ENCODE peak calls at places on chromosomes 6 and 20, in five cellular contexts. Z is mesenchymal stem cell, J is neuronal stem cell, F is H9, X is trophoblast cell. Q is an unnamed sample.

GRCh38 chr6:5453531-5453930 is 192.2 kb downstream of the FARS2 start:
- DNase-seq in J (no peak), Z (no peak), F (no peak), X (no peak), Q (no peak)

GRCh38 chr6:37480951-37481597 is 18.6 kb downstream of the CCDC167 start:
- DNase-seq in Z (no peak), J (no peak), F (no peak), X (no peak), Q (peak; percentile 49)

GRCh38 chr6:5507056-5507722 is 245.9 kb downstream of the FARS2 start:
- DNase-seq in Z (no peak), F (no peak), J (no peak), X (no peak), Q (no peak)

GRCh38 chr20:53834044-53834442 is 236.4 kb downstream of the BCAS1 start:
- DNase-seq in F (no peak), Z (no peak), J (no peak), X (no peak), Q (no peak)

GRCh38 chr6:125114248-125114858 is 39.2 kb upstream of the TPD52L1 start:
- DNase-seq in Z (peak; percentile 66), X (peak; percentile 55), F (no peak), J (no peak), Q (no peak)

GRCh38 chr20:63121246-63121645 is 94.7 kb downstream of the YTHDF1 start:
- DNase-seq in Z (no peak), J (no peak), X (no peak), F (no peak), Q (no peak)

GRCh38 chr6:113694278-113695077 is 162.7 kb upstream of the MARCKS start:
- DNase-seq in X (no peak), F (no peak), J (no peak), Z (peak; percentile 54), Q (no peak)

GRCh38 chr6:149746147-149746946 is at the start of gene NUP43:
- DNase-seq in J (peak; percentile 87), F (peak; percentile 96), Z (peak; percentile 95), X (peak; percentile 90), Q (peak; percentile 86)

GRCh38 chr6:71404145-71404966 is 115.7 kb downstream of the OGFRL1 start:
- DNase-seq in Z (peak; percentile 43), F (no peak), X (no peak), J (no peak), Q (no peak)

GRCh38 chr20:63161176-63161651 is 54.7 kb downstream of the YTHDF1 start:
- DNase-seq in F (no peak), X (no peak), Z (no peak), J (no peak), Q (no peak)

GRCh38 chr6:142307963-142308748 is 6.3 kb downstream of the ADGRG6 start:
- DNase-seq in F (no peak), X (no peak), J (no peak), Z (no peak), Q (no peak)

GRCh38 chr6:112879920-112880413 is 532.8 kb downstream of the RFPL4B start:
- DNase-seq in Z (peak; percentile 17), F (peak; percentile 97), J (no peak), X (peak; percentile 72), Q (peak; percentile 81)

GRCh38 chr6:71324179-71324791 is 35.7 kb downstream of the OGFRL1 start:
- DNase-seq in F (no peak), J (no peak), Z (no peak), X (no peak), Q (no peak)

GRCh38 chr6:154247119-154247814 is 109.3 kb downstream of the IPCEF1 start:
- DNase-seq in J (peak; percentile 36), Z (no peak), X (no peak), F (no peak), Q (no peak)

GRCh38 chr6:89404512-89404911 is 7.6 kb downstream of the RRAGD start:
- DNase-seq in F (no peak), J (no peak), X (no peak), Z (no peak), Q (no peak)

GRCh38 chr20:58666702-58667101 is 15.6 kb downstream of the STX16 start:
- DNase-seq in X (no peak), J (no peak), Z (no peak), F (no peak), Q (no peak)

GRCh38 chr6:164098857-164099534 is 684.5 kb downstream of the QKI start:
- DNase-seq in J (no peak), F (no peak), Z (peak; percentile 7), X (peak; percentile 82), Q (no peak)

GRCh38 chr6:127518710-127519468 is at the start of gene MTCL3:
- DNase-seq in Z (peak; percentile 54), X (no peak), F (peak; percentile 83), J (peak; percentile 72), Q (peak; percentile 83)

GRCh38 chr6:16849280-16850210 is 88.3 kb upstream of the ATXN1 start:
- DNase-seq in J (no peak), Z (peak; percentile 44), X (peak; percentile 30), F (no peak), Q (no peak)

GRCh38 chr6:111205502-111205901 is 118.2 kb downstream of the SLC16A10 start:
- DNase-seq in J (no peak), F (no peak), X (no peak), Z (no peak), Q (no peak)

GRCh38 chr6:111207141-111207858 is 120.0 kb downstream of the SLC16A10 start:
- DNase-seq in Z (peak; percentile 12), F (no peak), X (peak; percentile 40), J (no peak), Q (no peak)

GRCh38 chr6:111211411-111212030 is 124.2 kb downstream of the SLC16A10 start:
- DNase-seq in J (no peak), Z (no peak), F (no peak), X (no peak), Q (no peak)

GRCh38 chr6:111210074-111210729 is 122.9 kb downstream of the SLC16A10 start:
- DNase-seq in F (peak; percentile 34), Z (peak; percentile 66), X (peak; percentile 7), J (peak; percentile 47), Q (peak; percentile 49)

DNA sequence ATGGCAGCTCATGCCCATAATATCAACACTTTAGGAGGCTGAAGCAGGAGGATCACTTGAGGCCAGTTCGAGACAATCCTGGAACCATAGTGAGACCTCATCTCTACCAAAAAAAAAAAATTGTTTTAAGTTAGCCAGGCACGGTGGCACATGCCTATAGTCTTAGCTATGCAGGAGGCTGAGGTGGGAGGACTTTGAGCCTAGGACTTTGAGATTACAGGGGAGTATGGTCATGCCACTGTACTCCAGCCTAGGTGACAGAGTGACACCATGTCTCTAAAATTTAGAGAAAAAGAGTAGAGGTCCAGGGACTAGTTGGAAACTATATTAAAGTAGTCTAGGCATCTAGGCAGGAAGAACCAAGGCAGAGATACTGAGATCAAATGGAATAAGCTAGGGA is 121.6 kb downstream of the SLC16A10 start:
- DNase-seq in Z (no peak), J (no peak), F (no peak), X (no peak), Q (no peak)
- H2BK12ac ChIP-seq in Z (no peak overlapping the region), J (no peak overlapping the region), F (no peak overlapping the region), X (no peak overlapping the region), Q (no peak overlapping the region)

DNA sequence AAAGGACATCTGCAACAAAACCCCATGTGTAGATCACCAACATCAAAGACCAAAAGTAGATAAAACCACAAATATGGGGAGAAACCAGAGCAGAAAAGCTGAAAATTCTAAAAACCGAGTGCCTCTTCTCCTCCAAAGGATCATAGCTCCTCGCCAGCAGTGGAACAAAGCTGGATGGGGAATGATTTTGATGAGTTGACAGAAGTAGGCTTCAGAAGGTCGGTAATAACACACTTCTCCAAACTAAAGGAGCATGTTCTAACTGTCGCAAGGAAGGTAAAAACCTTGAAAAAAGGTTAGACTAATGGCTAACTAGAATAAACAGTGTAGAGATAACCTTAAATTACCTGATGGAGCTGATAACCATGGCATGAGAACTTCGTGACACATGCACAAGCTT is 109.9 kb upstream of the SYNCRIP start:
- DNase-seq in J (no peak), Z (no peak), F (no peak), X (no peak), Q (no peak)
- H2BK12ac ChIP-seq in J (no peak overlapping the region), Z (no peak overlapping the region), F (no peak overlapping the region), X (no peak overlapping the region), Q (no peak overlapping the region)

DNA sequence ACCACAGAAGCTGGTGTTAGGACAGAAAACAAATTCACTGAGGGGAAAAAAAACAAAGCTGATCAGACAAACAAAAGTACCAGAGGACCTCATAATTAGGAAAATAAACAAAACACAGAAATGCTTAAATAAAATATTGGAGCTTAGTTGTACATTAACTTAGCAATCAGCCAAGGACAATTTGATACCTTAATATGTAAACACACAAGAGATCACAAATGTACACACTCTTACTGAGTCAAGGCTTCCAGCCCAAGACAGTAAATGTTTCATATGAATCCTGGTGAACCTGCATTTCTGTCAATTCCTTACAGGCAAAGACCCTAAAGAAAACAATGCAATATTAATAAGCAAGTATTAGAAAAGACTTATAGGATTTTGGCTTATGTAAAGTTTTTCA is 62.0 kb upstream of the SPTLC3 start:
- DNase-seq in F (no peak), J (no peak), Z (no peak), X (no peak), Q (no peak)
- H2BK12ac ChIP-seq in F (no peak overlapping the region), J (no peak overlapping the region), Z (no peak overlapping the region), X (no peak overlapping the region), Q (no peak overlapping the region)

GRCh38 chr6:109770779-109771178 is 79.7 kb downstream of the FIG4 start:
- DNase-seq in F (no peak), X (no peak), J (no peak), Z (no peak), Q (no peak)
- H2BK12ac ChIP-seq in F (no peak overlapping the region), X (no peak overlapping the region), J (no peak overlapping the region), Z (no peak overlapping the region), Q (no peak overlapping the region)

GRCh38 chr20:46343358-46344357 is 35.4 kb upstream of the CDH22 start:
- DNase-seq in Z (no peak), J (no peak), X (no peak), F (no peak), Q (no peak)

GRCh38 chr20:46342451-46343357 is 34.4 kb upstream of the CDH22 start:
- DNase-seq in F (no peak), X (no peak), Z (no peak), J (no peak), Q (no peak)

GRCh38 chr20:46344488-46345162 is 36.3 kb upstream of the CDH22 start:
- DNase-seq in F (no peak), J (no peak), Z (no peak), X (no peak), Q (no peak)

GRCh38 chr20:46342045-46342378 is 33.7 kb upstream of the CDH22 start:
- DNase-seq in J (no peak), X (no peak), F (no peak), Z (no peak), Q (no peak)

DNA sequence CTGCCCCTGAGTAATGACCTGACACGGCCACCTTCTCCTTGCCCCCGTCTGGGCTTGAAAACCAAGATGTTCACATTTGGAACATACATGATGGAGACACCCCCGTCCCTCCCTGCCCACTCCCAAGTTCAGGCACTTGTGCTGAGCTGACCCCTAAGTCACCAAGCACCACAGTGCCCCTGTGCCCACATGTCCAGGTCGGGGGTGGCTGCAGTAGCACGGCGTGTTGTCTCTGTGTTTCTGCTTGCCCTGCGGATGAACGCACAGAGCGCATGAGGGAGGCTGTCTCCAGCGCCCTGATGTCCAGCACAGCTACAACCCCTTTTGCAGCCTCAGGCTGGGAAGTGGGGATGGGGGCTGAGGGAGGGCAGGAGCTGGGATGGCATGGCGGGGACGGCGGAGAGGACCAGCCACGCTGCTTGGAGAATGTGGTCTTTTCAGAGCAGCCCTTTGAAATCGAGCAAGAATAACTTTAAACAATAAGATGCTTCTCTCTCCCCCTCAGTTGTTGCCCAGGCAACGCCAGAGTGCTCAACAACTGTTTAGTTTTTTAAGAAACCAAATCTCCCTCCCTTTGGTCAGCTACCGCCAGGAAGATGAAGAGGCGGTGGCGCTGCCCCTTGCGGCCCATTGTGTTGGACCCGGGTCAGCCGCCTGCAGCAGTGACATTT is 33.2 kb upstream of the CDH22 start:
- DNase-seq in F (no peak), J (peak; percentile 45), Z (no peak), X (no peak), Q (no peak)
- H2BK12ac ChIP-seq in F (no peak overlapping the region), J (no peak overlapping the region), Z (no peak overlapping the region), X (no peak overlapping the region), Q (peak overlapping the region; percentile 4)

GRCh38 chr6:146871613-146872465 is 273.1 kb downstream of the ADGB start:
- DNase-seq in J (no peak), Z (no peak), X (no peak), F (no peak), Q (no peak)
- H2BK12ac ChIP-seq in J (no peak overlapping the region), Z (no peak overlapping the region), X (no peak overlapping the region), F (no peak overlapping the region), Q (no peak overlapping the region)

Q was measured in H1.